ENCODE peak calls at places on chromosomes 7 and 10, in six cellular contexts. Y, C, Z, O, W and L are unnamed samples.
A peak's percentile ranks its signal among the peaks of the same experiment; 100 is the strongest.

GRCh38 chr10:121702351-121703320 is 104.4 kb upstream of the FGFR2 start:
- DNase-seq in Y (no peak), Z (no peak), C (no peak), W (no peak), O (no peak), L (no peak)

GRCh38 chr7:157409149-157409752 is 72.4 kb downstream of the DNAJB6 start:
- DNase-seq in Y (peak; percentile 43), C (no peak), Z (no peak), O (no peak), W (no peak), L (no peak)

GRCh38 chr10:44581996-44582395 is 197.1 kb upstream of the CXCL12 start:
- DNase-seq in C (no peak), O (no peak), Z (no peak), W (no peak), Y (no peak), L (peak; percentile 79)

GRCh38 chr10:109831846-109832245 is 91.5 kb downstream of the XPNPEP1 start:
- DNase-seq in C (no peak), W (no peak), O (no peak), Y (no peak), Z (no peak), L (no peak)

GRCh38 chr10:50407077-50407801 is 155.9 kb upstream of the ASAH2 start:
- DNase-seq in C (no peak), W (no peak), Y (no peak), Z (no peak), O (no peak), L (no peak)

GRCh38 chr7:158285383-158285770 is 302.2 kb downstream of the PTPRN2 start:
- DNase-seq in Z (no peak), C (no peak), Y (no peak), O (no peak), W (peak; percentile 48), L (no peak)

GRCh38 chr7:149722356-149722957 is 50.9 kb downstream of the ZNF467 start:
- DNase-seq in Z (no peak), C (no peak), Y (no peak), W (peak; percentile 61), O (no peak), L (no peak)

GRCh38 chr10:113108180-113108835 is 158.3 kb downstream of the TCF7L2 start:
- DNase-seq in Y (peak; percentile 46), Z (no peak), W (no peak), O (no peak), C (no peak), L (no peak)

GRCh38 chr7:20307119-20307518 is 23.6 kb upstream of the ITGB8 start:
- DNase-seq in Y (peak; percentile 26), C (no peak), Z (no peak), W (no peak), O (no peak), L (no peak)

GRCh38 chr10:130904676-130905075 is 406.8 kb downstream of the TCERG1L start:
- DNase-seq in C (no peak), W (no peak), O (no peak), Z (no peak), Y (no peak), L (no peak)

GRCh38 chr10:112307631-112308502 is 24.7 kb downstream of the TECTB start:
- DNase-seq in Y (peak; percentile 59), C (no peak), O (no peak), W (no peak), Z (peak; percentile 39), L (no peak)

GRCh38 chr7:16136896-16137295 is 284.4 kb downstream of the CRPPA start:
- DNase-seq in O (no peak), Y (no peak), W (no peak), Z (no peak), C (no peak), L (no peak)

GRCh38 chr10:116278832-116279231 is 5.8 kb upstream of the GFRA1 start:
- DNase-seq in W (no peak), Y (no peak), Z (no peak), O (no peak), C (no peak), L (no peak)

GRCh38 chr7:27249724-27250636 is 7.4 kb downstream of the EVX1 start:
- DNase-seq in W (no peak), O (no peak), Y (no peak), C (no peak), Z (no peak), L (no peak)

GRCh38 chr7:89308535-89308934 is 513.0 kb upstream of the TEX47 start:
- DNase-seq in Y (no peak), C (no peak), Z (no peak), W (no peak), O (no peak), L (no peak)

GRCh38 chr7:129502708-129503685 is 666 bp downstream of the SMKR1 start:
- DNase-seq in C (no peak), O (no peak), W (no peak), Y (no peak), Z (no peak), L (no peak)

GRCh38 chr7:21923663-21924062 is 22.0 kb downstream of the CDCA7L start:
- DNase-seq in W (no peak), Y (no peak), Z (no peak), C (no peak), O (no peak), L (no peak)

GRCh38 chr10:132413226-132414205 is 16.5 kb downstream of the PWWP2B start:
- DNase-seq in Z (no peak), O (no peak), C (no peak), Y (peak; percentile 31), W (no peak), L (no peak)

GRCh38 chr7:105691029-105691691 is 109.9 kb upstream of the EFCAB10 start:
- DNase-seq in Z (peak; percentile 15), O (no peak), Y (no peak), W (no peak), C (no peak), L (no peak)

GRCh38 chr7:157056246-157056645 is 45.8 kb upstream of the MNX1 start:
- DNase-seq in O (no peak), W (no peak), Z (no peak), C (no peak), Y (peak; percentile 71), L (no peak)

DNA sequence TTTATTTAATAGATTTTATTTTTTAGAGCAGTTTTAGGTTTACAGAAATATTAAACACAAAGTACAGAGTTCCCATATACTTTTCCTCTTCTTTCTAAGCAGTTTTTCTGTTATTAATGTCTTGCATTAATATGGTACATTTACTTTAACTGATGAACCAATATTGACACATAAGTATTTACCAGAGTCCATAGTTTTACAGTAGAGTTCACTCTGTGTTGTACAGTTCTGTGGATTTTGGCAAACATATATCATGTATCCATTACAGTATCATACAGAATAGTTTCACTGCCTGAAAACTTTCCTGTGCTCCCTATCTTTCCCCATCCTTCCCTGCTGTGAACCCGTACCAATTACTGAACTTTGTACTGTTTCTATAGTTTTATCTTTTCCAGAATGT is 55.3 kb downstream of the EXOC6 start:
- DNase-seq in W (no peak), Y (no peak), Z (no peak), O (no peak), C (no peak), L (no peak)
- TF ChIP-seq EP300 in W (no peak), Y (no peak), Z (no peak), O (no peak), C (no peak), L (no peak)

GRCh38 chr10:124829447-124830115 is 28.0 kb downstream of the ABRAXAS2 start:
- DNase-seq in O (no peak), Z (no peak), Y (no peak), W (no peak), C (no peak), L (no peak)

GRCh38 chr10:124830445-124830844 is 28.8 kb downstream of the ABRAXAS2 start:
- DNase-seq in C (no peak), O (no peak), W (no peak), Y (no peak), Z (no peak), L (no peak)

GRCh38 chr10:124824507-124824906 is 22.9 kb downstream of the ABRAXAS2 start:
- DNase-seq in C (no peak), Y (no peak), Z (no peak), O (no peak), W (no peak), L (no peak)

GRCh38 chr10:124825702-124826101 is 24.1 kb downstream of the ABRAXAS2 start:
- DNase-seq in O (no peak), W (no peak), Z (no peak), C (no peak), Y (no peak), L (no peak)

DNA sequence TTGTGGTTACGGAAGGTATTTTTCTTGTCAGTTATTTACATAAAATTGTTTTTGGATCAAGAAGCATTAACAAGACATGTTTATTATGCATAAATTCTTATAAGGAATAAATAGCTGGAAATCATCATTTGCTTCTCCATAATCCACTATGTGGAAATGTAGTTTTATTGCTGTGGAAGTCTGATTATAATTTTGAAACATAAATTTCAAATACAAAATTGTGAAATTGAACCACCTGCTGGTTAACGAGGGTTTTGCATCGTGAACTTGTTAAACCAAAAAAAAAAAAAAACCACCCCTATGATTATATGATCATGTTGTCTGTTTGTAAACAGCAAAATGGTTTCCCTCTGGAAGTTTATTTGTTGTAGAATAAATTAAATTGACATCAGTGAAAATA is 25.9 kb downstream of the ABRAXAS2 start:
- DNase-seq in C (peak; percentile 36), W (no peak), Y (peak; percentile 23), O (no peak), Z (no peak), L (no peak)
- H3K36me3 ChIP-seq in C (no peaks in the 10 kb centered on the region), W (peaks cover 65% of the 10 kb centered on the region), Y (peaks cover 58% of the 10 kb centered on the region), O (no peaks in the 10 kb centered on the region), Z (no peaks in the 10 kb centered on the region), L (peaks cover 59% of the 10 kb centered on the region)

GRCh38 chr10:11224321-11224720 is 206.6 kb downstream of the CELF2 start:
- DNase-seq in O (no peak), C (no peak), W (no peak), Z (no peak), Y (no peak), L (no peak)

GRCh38 chr10:11225935-11226334 is 208.3 kb downstream of the CELF2 start:
- DNase-seq in C (no peak), W (no peak), Y (peak; percentile 33), Z (peak; percentile 58), O (no peak), L (no peak)

GRCh38 chr10:11223507-11224157 is 206.0 kb downstream of the CELF2 start:
- DNase-seq in Y (no peak), C (no peak), O (no peak), W (no peak), Z (no peak), L (no peak)

GRCh38 chr10:11223081-11223480 is 205.4 kb downstream of the CELF2 start:
- DNase-seq in Z (no peak), W (no peak), Y (no peak), C (no peak), O (no peak), L (no peak)

GRCh38 chr10:11224792-11225448 is 207.2 kb downstream of the CELF2 start:
- DNase-seq in W (no peak), Y (no peak), O (no peak), C (no peak), Z (no peak), L (no peak)
- H3K4me1 ChIP-seq in W (peaks cover 16% of the 10 kb centered on the region), Y (peaks cover 3% of the 10 kb centered on the region), O (no peaks in the 10 kb centered on the region), C (peaks cover 45% of the 10 kb centered on the region), Z (no peaks in the 10 kb centered on the region), L (peaks cover 23% of the 10 kb centered on the region)

DNA sequence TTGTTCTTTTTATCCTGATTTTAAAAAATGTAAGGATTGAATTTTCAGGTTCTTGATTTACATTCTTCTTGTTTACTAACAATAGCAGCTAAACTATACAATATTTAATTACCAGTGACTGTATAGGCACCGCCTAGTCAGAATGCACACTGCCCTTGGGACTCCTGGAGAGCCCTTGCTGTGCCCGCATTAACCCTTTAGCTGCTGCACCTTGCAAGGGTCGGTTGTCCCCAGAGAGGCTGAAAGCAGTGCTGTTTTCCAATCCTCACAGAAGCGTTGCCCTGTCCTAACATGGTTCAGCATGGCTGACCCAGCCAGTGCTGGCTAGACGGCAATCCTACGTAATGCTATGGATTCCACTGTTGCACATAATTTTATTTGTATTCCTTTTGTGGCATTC is 102.6 kb downstream of the HECW1 start:
- DNase-seq in C (no peak), Y (no peak), Z (no peak), O (no peak), W (no peak), L (peak; percentile 60)
- TF ChIP-seq EP300 in C (no peak), Y (no peak), Z (no peak), O (no peak), W (no peak), L (no peak)